ENCODE peak calls at places on chromosomes 1 and 21, in four cellular contexts. R is WTC11, P is GM12878, W is K562. N is an unnamed sample.

GRCh38 chr1:19209439-19209989 is 552 bp downstream of the UBR4 start:
- DNase-seq in R (no peak), P (no peak), W (no peak), N (peak)

GRCh38 chr1:228109962-228110488 is 926 bp upstream of the MRPL55 start:
- DNase-seq in P (no peak), W (peak), R (no peak), N (peak)

GRCh38 chr21:42503711-42504110 is 7.7 kb upstream of the RSPH1 start:
- DNase-seq in R (no peak), W (no peak), P (no peak), N (no peak)

GRCh38 chr1:101165944-101166343 is 70.9 kb upstream of the S1PR1 start:
- DNase-seq in R (no peak), P (no peak), W (no peak), N (no peak)

GRCh38 chr1:222739465-222739864 is 2.5 kb downstream of the FAM177B start:
- DNase-seq in R (no peak), W (no peak), P (no peak), N (no peak)

GRCh38 chr1:117268926-117269378 is 58.2 kb upstream of the VTCN1 start:
- DNase-seq in W (no peak), P (no peak), R (peak), N (no peak)

GRCh38 chr21:31317688-31318087 is 26.4 kb downstream of the TIAM1 start:
- DNase-seq in P (no peak), R (no peak), W (no peak), N (no peak)

GRCh38 chr1:109762821-109763645 is 690 bp downstream of the EPS8L3 start:
- DNase-seq in W (peak), R (no peak), P (no peak), N (no peak)

GRCh38 chr1:45796946-45797345 is 6.5 kb upstream of the MAST2 start:
- DNase-seq in P (no peak), W (no peak), R (no peak), N (no peak)

GRCh38 chr1:114314098-114314497 is 160.4 kb upstream of the SYT6 start:
- DNase-seq in R (no peak), W (no peak), P (no peak), N (no peak)

GRCh38 chr1:182599339-182599738 is 4.8 kb downstream of the RGS16 start:
- DNase-seq in P (no peak), R (peak), W (peak), N (no peak)

GRCh38 chr21:45634511-45635183 is 8.9 kb upstream of the PCBP3 start:
- DNase-seq in W (no peak), P (no peak), R (no peak), N (no peak)

GRCh38 chr1:167861664-167862381 is 52.1 kb downstream of the ADCY10 start:
- DNase-seq in P (no peak), W (no peak), R (no peak), N (no peak)

GRCh38 chr1:7384121-7384520 is 387.0 kb upstream of the VAMP3 start:
- DNase-seq in W (no peak), P (no peak), R (no peak), N (no peak)
- TF ChIP-seq ETV6 in W (no peak), P (no peak), R (no peak), N (no peak)

GRCh38 chr1:185652348-185652747 is 81.8 kb upstream of the HMCN1 start:
- DNase-seq in W (no peak), R (no peak), P (no peak), N (peak)

GRCh38 chr1:185650602-185651230 is 83.5 kb upstream of the HMCN1 start:
- DNase-seq in P (no peak), W (no peak), R (no peak), N (no peak)

GRCh38 chr1:185645686-185646085 is 88.5 kb upstream of the HMCN1 start:
- DNase-seq in R (no peak), P (no peak), W (no peak), N (no peak)

GRCh38 chr1:185646202-185646683 is 87.9 kb upstream of the HMCN1 start:
- DNase-seq in W (no peak), R (no peak), P (no peak), N (peak)

DNA sequence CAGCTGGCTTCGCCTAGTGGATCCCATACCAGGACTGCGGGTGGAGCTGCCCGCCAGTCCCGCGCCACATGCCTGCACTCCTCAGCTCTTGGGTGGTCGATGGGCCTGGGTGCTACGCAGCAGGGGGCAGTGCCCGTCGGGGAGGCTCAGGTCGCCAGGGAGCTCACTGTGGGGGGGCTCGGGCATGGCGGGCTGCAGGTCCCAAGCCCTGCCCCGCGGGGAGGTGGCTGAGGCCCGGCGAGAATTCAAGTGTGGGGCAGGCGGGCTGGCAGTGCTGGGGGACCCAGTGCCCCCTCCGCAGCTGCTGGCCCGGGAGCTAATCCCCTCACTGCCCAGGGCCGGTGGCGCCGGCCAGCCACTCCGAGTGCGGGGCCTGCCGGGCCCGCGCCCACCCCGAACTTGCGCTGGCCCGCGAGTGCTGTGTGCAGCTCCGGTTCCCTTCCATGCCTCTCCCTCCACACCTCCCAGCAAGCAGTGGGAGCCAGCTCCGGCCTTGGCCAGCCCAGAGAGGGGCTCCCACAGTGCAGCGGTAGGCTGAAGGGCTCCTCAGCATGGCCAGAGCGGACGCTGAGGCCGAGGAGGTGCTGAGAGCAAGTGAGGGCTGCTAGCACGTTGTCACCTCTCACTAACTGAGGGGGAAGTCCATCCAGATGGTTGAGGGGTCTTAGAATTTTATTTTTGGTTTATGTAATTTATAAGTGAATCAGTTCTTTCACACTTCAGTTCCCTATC is 85.2 kb upstream of the HMCN1 start:
- DNase-seq in W (no peak), P (no peak), R (no peak), N (no peak)
- TF ChIP-seq ETV6 in W (no peak), P (no peak), R (no peak), N (no peak)

GRCh38 chr1:25020173-25020840 is 90.2 kb upstream of the RUNX3 start:
- DNase-seq in P (no peak), W (no peak), R (no peak), N (no peak)

GRCh38 chr1:25018878-25019277 is 88.8 kb upstream of the RUNX3 start:
- DNase-seq in W (no peak), R (no peak), P (no peak), N (no peak)

GRCh38 chr1:25017436-25018109 is 87.5 kb upstream of the RUNX3 start:
- DNase-seq in W (peak), P (no peak), R (no peak), N (peak)

GRCh38 chr1:25019351-25020172 is 89.5 kb upstream of the RUNX3 start:
- DNase-seq in W (no peak), R (no peak), P (no peak), N (no peak)

DNA sequence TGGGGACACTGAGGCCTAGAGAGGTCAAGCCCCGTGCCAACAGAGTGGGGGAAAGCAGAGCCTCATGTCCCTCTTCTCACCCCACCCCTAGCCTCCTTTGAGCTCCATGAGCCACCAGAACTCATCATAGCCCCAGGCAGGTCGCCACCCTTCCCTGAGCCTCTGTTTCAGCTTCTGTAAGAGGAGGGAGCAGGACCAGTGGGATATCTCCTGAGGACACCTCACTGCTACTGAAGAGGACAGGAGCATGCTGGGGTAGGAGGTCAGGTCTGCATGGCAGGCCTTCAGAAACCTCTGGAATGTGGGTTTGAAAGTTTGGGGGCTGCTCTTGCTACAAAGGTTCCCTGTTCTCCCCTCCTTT is 88.0 kb upstream of the RUNX3 start:
- DNase-seq in R (no peak), W (no peak), P (no peak), N (no peak)
- TF ChIP-seq ETV6 in R (no peak), W (no peak), P (no peak), N (no peak)

GRCh38 chr1:52842643-52843310 is at the start of gene ZYG11A:
- DNase-seq in W (peak), P (no peak), R (peak), N (peak)
- TF ChIP-seq ETV6 in W (no peak), P (no peak), R (peak), N (no peak)

GRCh38 chr1:116123837-116124533 is 12.8 kb downstream of the MAB21L3 start:
- DNase-seq in W (no peak), P (no peak), R (no peak), N (no peak)

GRCh38 chr1:116125761-116126160 is 14.6 kb downstream of the MAB21L3 start:
- DNase-seq in W (no peak), R (no peak), P (no peak), N (no peak)

GRCh38 chr1:116126281-116126680 is 15.1 kb downstream of the MAB21L3 start:
- DNase-seq in P (no peak), R (no peak), W (no peak), N (no peak)

GRCh38 chr1:116119876-116120275 is 8.7 kb downstream of the MAB21L3 start:
- DNase-seq in R (no peak), P (no peak), W (no peak), N (no peak)

DNA sequence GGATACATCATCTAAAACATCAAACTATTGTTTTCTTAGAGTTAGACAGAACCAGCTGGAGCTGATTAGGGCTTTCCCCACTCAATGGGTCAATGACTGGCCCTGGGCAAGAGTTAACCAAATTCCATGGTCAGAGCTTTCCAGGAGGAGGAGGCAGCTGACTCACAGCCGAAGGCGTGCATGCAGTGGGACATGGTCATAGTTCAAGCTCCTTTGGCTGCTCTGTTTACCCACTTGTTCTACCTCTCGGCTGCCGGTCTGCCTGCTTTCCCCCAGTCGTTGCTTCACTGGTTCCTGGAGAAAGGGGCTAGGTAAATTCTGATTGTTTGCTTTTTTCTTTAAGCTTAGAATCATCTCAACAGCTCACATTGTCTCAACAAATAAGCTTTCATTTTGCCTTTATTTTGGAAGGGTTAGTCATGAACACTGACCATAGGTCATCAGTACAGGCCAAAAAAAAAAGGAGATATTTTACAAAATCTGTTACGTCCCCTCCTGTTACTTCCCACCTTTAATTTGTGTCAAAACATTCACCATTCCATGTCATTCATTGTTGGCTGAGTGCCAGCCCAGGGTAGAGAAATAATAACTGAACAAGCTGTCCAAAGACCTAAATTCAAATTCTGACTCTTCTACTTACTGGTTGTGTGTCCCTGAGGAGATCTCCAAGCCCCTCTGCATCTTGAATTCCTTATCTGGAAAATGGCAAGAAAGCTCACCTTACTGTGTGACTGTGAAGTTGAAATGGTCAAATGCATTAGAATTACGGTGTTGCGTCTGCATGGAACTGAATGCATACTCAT is 12.0 kb downstream of the MAB21L3 start:
- DNase-seq in R (no peak), P (no peak), W (no peak), N (peak)
- TF ChIP-seq ETV6 in R (no peak), P (no peak), W (no peak), N (no peak)

N was measured in HepG2.